ENCODE peak calls at places on chromosomes 16 and 17, in ten cellular contexts. A is MM.1S, E is astrocyte, Y is esophagus muscularis mucosa, U is A549, Q is psoas muscle, K is vagina, S is heart right ventricle, T is breast epithelium, G is lung. M is an unnamed sample.

GRCh38 chr17:4230142-4230541 is 33.6 kb downstream of the ANKFY1 start:
- DNase-seq in E (peak), S (no peak), Y (peak), A (no peak), T (peak), G (peak), K (no peak), Q (no peak), U (peak), M (no peak)

GRCh38 chr17:49565948-49566491 is 9.7 kb upstream of the NXPH3 start:
- DNase-seq in S (peak), T (peak), A (no peak), Y (peak), G (peak), E (no peak), K (no peak), Q (peak), U (no peak), M (peak)

GRCh38 chr17:61408151-61409041 is 8.8 kb downstream of the TBX2 start:
- DNase-seq in T (no peak), K (no peak), Q (no peak), S (no peak), U (no peak), G (no peak), A (no peak), Y (no peak), E (no peak), M (peak)

GRCh38 chr16:946048-946395 is 24.8 kb downstream of the LMF1 start:
- DNase-seq in G (no peak), T (no peak), Q (no peak), A (no peak), K (no peak), U (no peak), S (no peak), Y (no peak), E (no peak), M (no peak)

GRCh38 chr16:10965440-10966039 is 21.2 kb downstream of the CLEC16A start:
- DNase-seq in G (no peak), E (no peak), S (no peak), U (no peak), Q (no peak), A (peak), Y (no peak), T (no peak), K (no peak), M (no peak)

GRCh38 chr17:36463916-36464764 is 22.3 kb upstream of the ZNHIT3 start:
- DNase-seq in Q (peak), G (peak), K (no peak), S (peak), A (peak), Y (no peak), T (no peak), U (peak), E (peak), M (peak)

GRCh38 chr16:1548234-1548633 is 14.8 kb downstream of the TMEM204 start:
- DNase-seq in Q (no peak), S (no peak), U (no peak), Y (no peak), A (no peak), E (peak), T (no peak), G (no peak), K (no peak), M (no peak)

GRCh38 chr16:12097523-12098428 is 121.2 kb downstream of the SNX29 start:
- DNase-seq in T (no peak), G (peak), E (peak), Q (no peak), U (no peak), S (no peak), A (no peak), K (no peak), Y (no peak), M (peak)

GRCh38 chr17:38601539-38602351 is 4.0 kb downstream of the SRCIN1 start:
- DNase-seq in U (peak), A (no peak), S (no peak), T (no peak), Y (no peak), K (no peak), G (no peak), Q (no peak), E (no peak), M (no peak)

GRCh38 chr16:16045311-16045710 is 95.9 kb downstream of the ABCC1 start:
- DNase-seq in K (no peak), A (no peak), U (no peak), G (no peak), T (no peak), Y (no peak), S (no peak), E (no peak), Q (no peak), M (no peak)

GRCh38 chr16:80527297-80527696 is 13.5 kb upstream of the DYNLRB2 start:
- DNase-seq in Y (no peak), E (peak), Q (no peak), A (peak), K (no peak), T (no peak), G (no peak), U (peak), S (no peak), M (no peak)

GRCh38 chr16:2769100-2769529 is 8.0 kb downstream of the ELOB start:
- DNase-seq in U (no peak), K (no peak), Y (no peak), T (no peak), S (no peak), G (no peak), Q (no peak), E (no peak), A (no peak), M (no peak)

GRCh38 chr17:81066072-81066471 is 31.1 kb downstream of the BAIAP2 start:
- DNase-seq in U (no peak), K (no peak), T (peak), A (no peak), G (no peak), Y (no peak), Q (no peak), S (no peak), E (no peak), M (no peak)

GRCh38 chr17:81066771-81067315 is 31.9 kb downstream of the BAIAP2 start:
- DNase-seq in T (no peak), K (no peak), Y (no peak), A (no peak), U (no peak), G (no peak), E (no peak), Q (no peak), S (no peak), M (no peak)

GRCh38 chr17:81065500-81065899 is 30.5 kb downstream of the BAIAP2 start:
- DNase-seq in K (no peak), T (no peak), E (no peak), S (no peak), Y (no peak), G (no peak), Q (no peak), U (no peak), A (no peak), M (no peak)

GRCh38 chr17:81063488-81064093 is 28.6 kb downstream of the BAIAP2 start:
- DNase-seq in Q (no peak), Y (no peak), G (no peak), A (no peak), K (no peak), U (no peak), S (no peak), T (no peak), E (no peak), M (no peak)

DNA sequence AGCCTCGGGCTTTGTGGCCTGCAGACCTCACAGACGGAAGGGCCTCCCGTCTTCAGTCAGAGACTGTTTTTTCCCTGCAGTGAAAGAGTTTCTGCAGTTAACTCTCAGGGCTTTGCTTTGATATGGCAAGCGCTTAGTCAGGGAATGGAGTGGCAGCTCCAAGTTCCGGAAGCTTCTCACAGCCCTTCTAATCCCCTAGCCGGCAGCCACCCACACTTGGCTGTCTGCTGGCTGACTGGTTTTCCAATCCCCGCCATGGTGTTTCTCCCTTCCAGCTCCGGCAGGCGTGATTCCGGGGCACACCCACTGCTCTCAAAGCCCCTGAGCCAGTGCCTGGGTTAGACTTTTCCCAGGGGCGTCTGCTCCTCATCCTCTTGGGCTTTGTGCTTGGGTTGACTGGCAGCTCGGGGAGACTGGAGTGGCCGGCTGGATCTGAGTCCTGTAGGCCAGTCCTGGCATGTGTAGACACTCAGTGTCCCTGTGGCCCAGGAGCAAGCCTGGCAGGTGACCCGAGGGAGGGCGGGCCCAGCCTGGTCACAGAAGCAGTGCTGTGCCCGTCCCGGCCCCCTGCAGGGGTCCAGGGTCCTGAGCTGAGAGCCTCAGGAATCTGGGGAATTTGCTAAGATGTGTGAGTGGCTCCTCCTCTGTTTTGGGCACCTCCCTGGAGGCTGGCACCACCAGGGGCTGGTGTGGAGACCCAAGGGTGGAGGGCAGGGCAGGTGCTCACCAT is 30.0 kb downstream of the BAIAP2 start:
- DNase-seq in Q (no peak), U (no peak), Y (no peak), E (peak), S (no peak), T (no peak), A (no peak), G (no peak), K (no peak), M (no peak)
- TF ChIP-seq CTCF in Q (no peak), U (no peak), Y (no peak), E (no peak), S (no peak), T (no peak), A (no peak), G (no peak), K (no peak), M (no peak)

GRCh38 chr16:6377956-6378355 is 954.7 kb upstream of the RBFOX1 start:
- DNase-seq in Y (peak), E (no peak), K (no peak), A (no peak), Q (no peak), U (no peak), T (no peak), S (no peak), G (no peak), M (no peak)

GRCh38 chr16:6374816-6375215 is 957.8 kb upstream of the RBFOX1 start:
- DNase-seq in S (no peak), Q (no peak), A (no peak), G (no peak), E (no peak), T (no peak), Y (no peak), U (no peak), K (no peak), M (no peak)

DNA sequence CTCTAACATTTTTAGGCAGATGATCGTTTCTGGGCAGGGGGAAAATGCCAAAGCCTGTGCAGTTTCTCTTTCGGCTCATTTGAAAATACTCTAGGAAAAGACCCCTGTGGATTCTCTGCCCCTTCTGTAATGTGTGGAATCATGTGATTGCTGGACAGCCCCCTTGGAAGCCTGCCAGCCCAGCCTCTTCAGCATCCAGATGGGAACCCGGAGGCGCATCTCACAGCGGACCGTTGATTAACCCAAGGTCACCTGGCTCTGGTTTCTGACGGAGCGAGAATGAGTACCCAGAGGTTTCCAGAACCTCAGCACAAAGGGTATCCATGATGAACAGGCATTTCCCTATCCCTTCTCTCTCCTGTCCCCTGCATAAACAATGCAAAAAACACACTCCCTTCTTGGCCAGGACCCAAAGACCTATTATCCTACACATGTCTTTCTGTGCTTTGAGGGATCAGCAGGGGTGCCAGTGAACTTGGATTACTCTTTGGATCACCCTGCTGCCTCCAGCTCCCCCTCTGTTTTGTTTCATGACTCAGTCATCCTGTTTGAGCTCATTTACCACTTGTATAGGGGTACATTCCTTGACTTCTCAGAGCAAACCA is 957.1 kb upstream of the RBFOX1 start:
- DNase-seq in Y (no peak), A (no peak), S (no peak), T (no peak), G (no peak), E (no peak), K (no peak), U (no peak), Q (no peak), M (no peak)
- H3K4me3 ChIP-seq in Y (no peak), A (no peak), S (no peak), T (no peak), G (no peak), E (no peak), K (no peak), U (no peak), Q (no peak), M (no peak)

GRCh38 chr17:13792314-13792713 is 190.6 kb upstream of the HS3ST3A1 start:
- DNase-seq in G (no peak), K (no peak), U (no peak), T (no peak), S (no peak), Q (no peak), E (peak), Y (peak), A (no peak), M (no peak)
- H3K27ac ChIP-seq in G (no peak), K (no peak), U (no peak), T (no peak), S (peak), Q (no peak), E (no peak), Y (no peak), A (no peak), M (no peak)

DNA sequence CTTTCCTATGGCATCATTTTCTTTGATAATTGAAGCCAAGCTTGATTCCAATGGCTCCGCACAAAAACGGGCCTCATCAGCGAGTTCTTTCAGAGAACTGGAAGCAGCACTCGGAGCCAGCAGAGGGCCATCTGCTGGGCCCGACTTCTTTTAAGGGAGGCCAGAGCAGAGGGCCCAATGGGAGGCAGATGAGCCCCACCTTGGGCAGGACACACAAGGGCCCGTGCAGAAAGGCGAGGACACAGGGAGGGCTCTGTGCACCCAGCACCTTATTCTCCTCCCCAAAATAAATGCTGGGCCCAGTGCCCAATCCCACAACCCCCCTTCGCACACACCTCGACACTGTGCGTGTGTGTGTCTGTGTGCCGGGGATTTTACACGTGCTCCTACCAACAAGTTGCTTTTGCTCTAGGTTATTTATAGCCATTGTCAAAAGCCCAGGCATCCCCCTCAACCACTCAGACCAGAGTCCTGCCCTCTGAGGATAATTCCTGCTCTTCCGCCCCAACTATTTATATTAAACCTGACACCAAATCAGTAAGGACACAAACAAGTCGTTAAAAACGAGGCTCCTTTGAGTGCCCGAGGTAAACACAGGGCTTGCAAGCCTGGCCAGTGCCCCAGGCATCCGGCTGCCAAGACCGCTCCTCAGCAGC is 6.8 kb downstream of the AXIN2 start:
- DNase-seq in Q (no peak), A (no peak), G (no peak), S (peak), T (no peak), Y (no peak), K (no peak), E (peak), U (no peak), M (no peak)
- TF ChIP-seq CTCF in Q (peak), A (no peak), G (no peak), S (peak), T (no peak), Y (peak), K (no peak), E (no peak), U (no peak), M (no peak)

DNA sequence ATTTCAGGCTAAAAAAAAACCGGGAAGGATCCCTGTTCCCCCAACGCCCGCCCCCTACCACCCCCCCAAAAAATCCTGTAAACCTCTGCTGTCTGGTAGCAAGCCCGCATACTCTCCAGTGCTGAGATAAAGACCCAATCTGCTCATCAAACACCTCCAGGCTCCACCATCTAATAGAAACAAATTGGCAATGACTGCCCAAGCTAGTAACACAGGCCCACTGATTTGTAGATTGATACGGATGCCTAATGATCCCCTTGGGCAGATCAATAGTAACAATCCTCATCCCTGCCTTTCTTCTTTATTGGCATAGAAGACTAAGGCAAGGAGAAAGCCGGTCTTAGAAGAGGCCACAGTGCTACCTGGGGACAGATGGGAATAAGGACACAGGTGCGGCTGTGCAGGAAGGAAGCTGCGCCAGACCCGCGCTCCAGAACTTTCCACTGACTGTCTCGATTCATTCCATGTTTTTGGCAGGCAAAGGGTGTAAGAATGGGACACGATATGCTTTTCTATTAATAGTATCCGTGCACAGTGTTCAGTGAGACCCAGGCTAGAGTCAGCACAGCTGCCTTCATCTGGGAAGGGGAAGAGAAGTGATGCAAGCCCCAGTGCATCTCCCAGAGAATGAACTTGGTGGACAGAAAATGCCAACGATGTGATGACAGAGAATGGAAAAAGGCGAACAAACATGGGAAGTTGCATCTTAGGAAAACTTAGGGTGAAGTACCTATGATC is 407.6 kb upstream of the PSMD7 start:
- DNase-seq in A (no peak), U (no peak), E (no peak), S (no peak), Y (no peak), Q (no peak), G (no peak), T (no peak), K (no peak), M (no peak)
- H3K4me3 ChIP-seq in A (no peak), U (no peak), E (no peak), S (no peak), Y (no peak), Q (no peak), G (no peak), T (no peak), K (no peak), M (no peak)

GRCh38 chr16:17440131-17440530 is 30.6 kb downstream of the XYLT1 start:
- DNase-seq in K (no peak), E (no peak), G (no peak), Y (no peak), T (no peak), U (no peak), Q (no peak), S (no peak), A (no peak), M (no peak)
- H3K27ac ChIP-seq in K (no peak), E (no peak), G (no peak), Y (no peak), T (no peak), U (no peak), Q (no peak), S (no peak), A (no peak), M (no peak)

GRCh38 chr17:57498443-57498842 is 242.1 kb downstream of the MSI2 start:
- DNase-seq in K (no peak), G (no peak), U (no peak), Y (no peak), S (no peak), Q (no peak), T (no peak), A (no peak), E (no peak), M (no peak)
- TF ChIP-seq CTCF in K (no peak), G (no peak), U (no peak), Y (no peak), S (no peak), Q (no peak), T (no peak), A (no peak), E (no peak), M (no peak)

M was measured in RWPE2.